ENCODE peak calls at places on chromosomes 6 and 20, in seven cellular contexts. F, T, U, E, V, L and X are unnamed samples.

GRCh38 chr20:56909918-56910714 is 281.0 kb downstream of the TFAP2C start:
- DNase-seq in E (no peak), T (no peak), F (no peak), U (no peak), V (no peak), L (no peak), X (no peak)

GRCh38 chr20:37871751-37872150 is 31.2 kb upstream of the VSTM2L start:
- DNase-seq in L (no peak), V (no peak), U (no peak), E (no peak), T (no peak), F (no peak), X (no peak)

GRCh38 chr20:43448748-43449535 is 8.8 kb upstream of the SRSF6 start:
- DNase-seq in E (peak), L (peak), U (peak), F (peak), V (peak), T (peak), X (peak)

GRCh38 chr6:3956054-3956453 is 106.9 kb downstream of the FAM50B start:
- DNase-seq in F (no peak), T (no peak), L (no peak), V (no peak), E (no peak), U (no peak), X (no peak)

GRCh38 chr20:62406635-62407176 is 379 bp downstream of the CABLES2 start:
- DNase-seq in L (no peak), F (no peak), U (no peak), E (no peak), T (no peak), V (no peak), X (no peak)

GRCh38 chr6:46305833-46306232 is 135.1 kb upstream of the ENPP5 start:
- DNase-seq in V (no peak), L (peak), F (no peak), E (no peak), T (no peak), U (no peak), X (no peak)

GRCh38 chr20:41205313-41205712 is 68.0 kb downstream of the PLCG1 start:
- DNase-seq in V (no peak), E (no peak), U (no peak), T (no peak), L (no peak), F (no peak), X (no peak)

GRCh38 chr6:116384727-116385461 is 14.1 kb downstream of the DSE start:
- DNase-seq in E (no peak), V (no peak), L (no peak), T (no peak), U (no peak), F (no peak), X (no peak)

GRCh38 chr20:60057866-60058807 is 99.9 kb downstream of the CDH26 start:
- DNase-seq in V (peak), E (peak), F (peak), T (peak), U (peak), L (no peak), X (peak)

GRCh38 chr6:84728602-84729001 is 35.8 kb downstream of the TBX18 start:
- DNase-seq in E (no peak), L (peak), F (no peak), U (peak), V (peak), T (peak), X (peak)

GRCh38 chr6:10332121-10332520 is 82.8 kb downstream of the TFAP2A start:
- DNase-seq in L (peak), F (no peak), E (no peak), T (no peak), V (no peak), U (no peak), X (no peak)

GRCh38 chr6:72622094-72622540 is 253 bp downstream of the KCNQ5 start:
- DNase-seq in L (peak), V (peak), F (peak), T (peak), U (peak), E (peak), X (peak)

GRCh38 chr6:134631398-134631924 is 313.5 kb upstream of the SGK1 start:
- DNase-seq in T (no peak), U (no peak), F (no peak), L (no peak), E (no peak), V (no peak), X (no peak)

GRCh38 chr6:143332153-143332845 is 118.2 kb downstream of the ADAT2 start:
- DNase-seq in L (no peak), E (no peak), U (no peak), F (no peak), T (no peak), V (no peak), X (no peak)

GRCh38 chr6:22036267-22036666 is 260.6 kb downstream of the PRL start:
- DNase-seq in L (peak), T (peak), U (peak), F (peak), V (peak), E (peak), X (no peak)

GRCh38 chr6:100371591-100371990 is 93.1 kb downstream of the SIM1 start:
- DNase-seq in E (no peak), F (no peak), V (no peak), L (no peak), U (no peak), T (no peak), X (no peak)

GRCh38 chr6:150593119-150593518 is 6.6 kb upstream of the PLEKHG1 start:
- DNase-seq in V (no peak), T (no peak), E (no peak), F (no peak), L (no peak), U (no peak), X (no peak)

GRCh38 chr6:4956625-4957024 is 47.2 kb downstream of the RPP40 start:
- DNase-seq in F (no peak), E (no peak), U (no peak), T (no peak), L (no peak), V (no peak), X (no peak)

GRCh38 chr6:63899550-63899949 is 263.9 kb downstream of the PHF3 start:
- DNase-seq in V (no peak), E (no peak), U (peak), F (no peak), T (no peak), L (no peak), X (peak)

GRCh38 chr6:11848852-11849731 is 70.5 kb upstream of the ADTRP start:
- DNase-seq in E (no peak), F (no peak), T (no peak), L (no peak), V (no peak), U (peak), X (no peak)

GRCh38 chr6:13729891-13730290 is 18.3 kb upstream of the RANBP9 start:
- DNase-seq in V (no peak), L (peak), T (no peak), F (no peak), E (no peak), U (peak), X (peak)

GRCh38 chr6:90787411-90787810 is 200.5 kb upstream of the MAP3K7 start:
- DNase-seq in E (no peak), F (no peak), L (no peak), V (no peak), T (no peak), U (no peak), X (no peak)

GRCh38 chr20:49286689-49287551 is 9.1 kb upstream of the ZNFX1 start:
- DNase-seq in E (no peak), U (peak), V (no peak), F (no peak), T (peak), L (peak), X (peak)

GRCh38 chr20:35762461-35762860 is 9.4 kb upstream of the PHF20 start:
- DNase-seq in E (no peak), F (no peak), U (no peak), T (no peak), L (peak), V (no peak), X (no peak)

GRCh38 chr20:24432057-24432456 is 37.4 kb upstream of the SYNDIG1 start:
- DNase-seq in U (no peak), L (no peak), E (no peak), F (peak), T (no peak), V (no peak), X (no peak)
- H2BK120ac ChIP-seq in U (no peak), L (no peak), E (no peak), F (no peak), T (no peak), V (no peak), X (no peak)

DNA sequence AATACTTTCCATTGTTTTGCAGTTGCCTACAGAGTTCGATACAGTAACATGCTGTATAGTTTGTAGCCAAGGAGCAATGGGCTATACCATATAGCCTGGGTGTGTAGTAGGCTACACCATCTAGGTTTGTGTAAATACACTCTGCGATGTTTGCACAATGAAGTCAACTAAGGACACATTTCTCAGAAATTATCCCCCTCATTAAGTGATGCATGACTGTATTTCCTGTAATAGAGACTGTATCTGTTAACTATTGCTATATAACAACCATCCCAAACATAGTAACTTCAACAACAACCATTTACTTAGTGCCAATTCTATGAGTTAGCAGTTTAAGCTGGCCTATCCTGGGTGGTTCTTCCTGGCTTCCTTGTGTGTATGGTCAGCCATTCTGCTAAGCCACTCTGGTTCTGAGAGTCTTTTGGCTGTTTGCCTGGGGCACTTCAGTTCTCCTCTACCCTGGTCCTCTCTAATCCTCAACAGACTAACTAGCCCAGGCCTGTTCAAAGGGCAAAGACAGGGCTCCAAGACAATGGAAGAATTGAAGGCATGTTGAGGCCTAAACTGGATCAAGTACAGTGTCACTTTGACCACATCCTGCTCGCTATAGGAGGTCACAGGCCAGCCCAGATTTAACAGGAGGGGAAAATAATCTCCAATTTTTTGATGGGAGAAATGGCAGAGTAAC is 124.0 kb downstream of the PLCB1 start:
- DNase-seq in V (no peak), U (no peak), F (no peak), L (no peak), E (no peak), T (peak), X (peak)
- H2AK5ac ChIP-seq in V (no peak), U (peak), F (no peak), L (no peak), E (no peak), T (no peak), X (no peak)

GRCh38 chr20:58466729-58467571 is 48.2 kb downstream of the APCDD1L start:
- DNase-seq in E (peak), F (peak), U (no peak), T (no peak), L (no peak), V (no peak), X (no peak)

GRCh38 chr20:58469500-58470129 is 45.6 kb downstream of the APCDD1L start:
- DNase-seq in U (no peak), F (no peak), T (no peak), L (no peak), V (no peak), E (peak), X (no peak)

GRCh38 chr20:58466309-58466708 is 48.9 kb downstream of the APCDD1L start:
- DNase-seq in F (no peak), L (no peak), E (peak), V (no peak), T (no peak), U (no peak), X (no peak)

GRCh38 chr20:58470336-58470978 is 44.7 kb downstream of the APCDD1L start:
- DNase-seq in L (no peak), F (no peak), U (no peak), V (no peak), E (peak), T (no peak), X (no peak)

GRCh38 chr20:58467572-58468330 is 47.4 kb downstream of the APCDD1L start:
- DNase-seq in V (no peak), T (no peak), F (no peak), L (no peak), E (peak), U (no peak), X (no peak)
- H2BK120ac ChIP-seq in V (no peak), T (no peak), F (no peak), L (no peak), E (peak), U (no peak), X (no peak)

GRCh38 chr6:51028271-51028670 is 209.6 kb downstream of the TFAP2B start:
- DNase-seq in V (no peak), E (no peak), T (no peak), L (peak), F (no peak), U (no peak), X (no peak)
- H2AK5ac ChIP-seq in V (no peak), E (no peak), T (no peak), L (no peak), F (no peak), U (no peak), X (no peak)

DNA sequence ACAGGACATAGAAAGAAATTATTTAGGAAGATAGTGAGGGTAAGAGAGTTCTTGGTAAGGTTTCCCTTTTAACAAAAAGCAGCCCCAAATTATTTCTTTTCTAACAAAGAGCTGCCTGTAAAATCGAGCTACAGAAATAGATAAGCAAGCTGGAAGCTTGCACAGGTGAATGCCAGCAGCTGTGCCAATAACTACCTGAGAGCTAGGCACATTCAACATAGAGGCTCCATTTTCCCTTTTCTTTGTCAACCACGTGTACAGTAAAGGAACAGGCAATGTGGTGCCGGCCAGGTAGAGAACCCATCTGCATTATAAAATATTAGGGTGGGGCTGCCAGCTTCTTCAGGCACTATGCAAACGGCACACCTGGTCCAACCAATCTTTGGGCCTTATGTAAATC is 341.6 kb upstream of the JAG1 start:
- DNase-seq in U (no peak), F (no peak), T (no peak), L (no peak), V (no peak), E (no peak), X (no peak)
- H2BK120ac ChIP-seq in U (no peak), F (no peak), T (no peak), L (no peak), V (no peak), E (no peak), X (no peak)

DNA sequence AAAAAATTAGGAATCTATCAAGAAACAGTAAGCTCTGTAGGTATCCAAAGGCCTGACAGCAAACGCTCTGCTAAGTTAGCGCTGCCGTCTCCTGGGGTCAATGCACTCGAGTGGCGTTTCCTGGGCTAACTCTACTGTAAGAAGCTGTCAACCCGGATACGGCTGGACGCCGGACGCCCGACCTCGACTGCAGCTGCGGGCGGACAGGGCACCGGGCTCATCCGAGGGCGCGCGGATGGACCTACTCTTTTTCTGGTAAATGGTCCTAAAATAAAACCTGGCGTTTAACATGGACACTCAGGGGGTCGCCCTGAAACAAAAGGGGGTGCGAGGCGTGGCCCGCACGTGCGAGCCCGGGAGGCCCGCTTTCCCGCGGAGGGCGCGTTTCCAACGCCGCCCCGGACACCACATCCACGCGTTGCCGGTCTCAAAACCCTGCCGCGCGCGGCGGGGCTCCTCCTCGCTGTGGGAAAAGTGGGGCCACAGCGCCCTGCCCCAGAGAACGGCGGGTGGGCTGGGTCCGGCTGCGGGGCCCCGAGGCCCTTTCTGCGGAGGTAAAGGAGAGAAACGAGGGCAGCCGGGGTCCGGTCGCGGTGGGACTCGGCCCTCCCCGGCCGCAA is 535 bp downstream of the TCP1 start:
- DNase-seq in E (no peak), F (peak), T (peak), L (peak), V (no peak), U (peak), X (peak)
- H2AK5ac ChIP-seq in E (no peak), F (no peak), T (no peak), L (peak), V (peak), U (peak), X (no peak)

GRCh38 chr20:58492795-58493538 is 22.2 kb downstream of the APCDD1L start:
- DNase-seq in T (no peak), L (no peak), U (no peak), F (peak), V (no peak), E (no peak), X (no peak)

GRCh38 chr20:58496429-58496769 is 18.8 kb downstream of the APCDD1L start:
- DNase-seq in L (no peak), U (no peak), E (no peak), T (no peak), V (no peak), F (peak), X (no peak)

GRCh38 chr20:58497076-58497665 is 18.0 kb downstream of the APCDD1L start:
- DNase-seq in L (no peak), F (peak), V (no peak), U (no peak), T (no peak), E (no peak), X (no peak)

GRCh38 chr20:58495623-58496428 is 19.4 kb downstream of the APCDD1L start:
- DNase-seq in L (no peak), U (no peak), T (no peak), V (no peak), F (peak), E (no peak), X (no peak)

DNA sequence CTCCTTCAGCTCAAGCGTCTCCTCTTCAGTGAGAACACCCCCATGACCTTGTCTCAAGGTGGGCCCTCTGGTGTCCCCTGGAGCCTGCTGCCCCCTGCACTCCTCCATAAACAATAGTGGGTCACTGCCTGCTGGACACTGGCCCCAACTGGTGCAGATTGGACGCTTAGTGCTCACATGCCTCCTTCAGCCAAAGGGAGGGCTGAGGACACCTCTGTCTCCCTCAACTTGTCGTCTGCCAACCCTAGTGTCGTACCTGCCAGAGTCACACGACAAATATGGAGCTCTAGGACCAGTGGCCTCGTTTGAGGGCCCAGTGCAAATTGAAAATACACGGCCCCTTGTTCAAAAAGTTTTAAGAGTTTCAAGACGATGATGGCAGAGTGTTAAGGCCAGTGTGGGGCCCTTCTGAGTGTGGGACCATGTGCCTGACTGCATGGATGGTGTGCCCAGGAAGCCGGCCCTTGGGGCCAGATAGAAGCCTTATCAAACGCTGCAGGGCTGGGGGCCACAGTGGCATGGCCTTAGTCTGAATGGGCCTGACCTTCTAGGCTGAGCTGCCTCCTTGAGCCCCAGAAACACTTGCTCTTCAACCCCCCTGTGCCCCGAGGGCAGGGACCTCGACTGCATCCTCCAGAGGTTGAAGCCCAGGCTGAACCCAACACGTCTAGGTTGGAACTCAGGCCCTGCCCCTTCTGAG is 20.1 kb downstream of the APCDD1L start:
- DNase-seq in E (no peak), T (no peak), L (no peak), U (no peak), V (no peak), F (peak), X (no peak)
- H2BK120ac ChIP-seq in E (no peak), T (no peak), L (no peak), U (no peak), V (no peak), F (no peak), X (no peak)

DNA sequence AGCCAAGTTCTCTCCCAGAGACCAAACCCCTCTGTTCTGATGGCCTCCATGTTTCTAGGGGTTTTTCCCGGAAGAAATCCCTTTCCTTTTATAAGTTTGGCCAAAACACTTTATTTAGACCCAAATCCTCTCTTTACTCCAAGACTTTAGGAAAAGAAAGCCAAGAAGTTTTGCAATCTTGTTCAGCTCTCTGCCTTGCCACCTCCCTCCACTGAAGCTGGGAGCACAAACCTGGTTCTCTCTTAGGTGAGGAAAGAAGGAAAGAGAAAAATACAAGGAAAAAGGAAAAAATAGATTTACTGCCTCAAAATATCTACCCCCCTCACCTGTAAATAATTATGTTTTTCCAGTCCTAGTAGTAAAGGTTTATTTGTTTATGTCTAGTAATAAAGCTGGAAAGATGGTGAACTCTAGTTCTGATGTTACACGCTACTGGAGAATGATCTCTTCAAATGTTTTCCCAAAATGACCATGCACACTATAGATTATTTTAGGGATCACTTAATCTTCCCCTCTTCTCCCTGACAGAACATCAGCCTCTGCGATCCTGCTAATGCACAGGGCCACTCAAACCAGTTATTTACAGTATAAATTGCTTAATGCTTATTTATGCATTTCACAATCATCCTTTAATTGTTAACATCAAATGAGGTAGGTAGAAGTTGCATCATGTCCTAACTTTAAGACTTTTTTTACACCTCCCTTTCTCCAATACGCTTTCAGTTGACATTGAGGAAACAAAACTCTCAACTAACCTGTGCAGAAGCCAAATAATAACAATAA is 10.9 kb upstream of the ARG1 start:
- DNase-seq in L (no peak), E (no peak), F (no peak), T (no peak), V (no peak), U (no peak), X (no peak)
- H2AK5ac ChIP-seq in L (no peak), E (no peak), F (no peak), T (no peak), V (no peak), U (no peak), X (no peak)